ENCODE peak calls at places on chromosomes 4 and X, in eight cellular contexts. D is GM12878, K is neuronal stem cell, Y is mucosa of descending colon, P is ovary, A is SJSA1, C is Peyer's patch, O is right cardiac atrium. Z is an unnamed sample. For H3K4me1 and H3K9me3, the result is how much of the 10 kb centered on the place peaks cover.

GRCh38 chr4:7719354-7720174 is 220.1 kb downstream of the AFAP1 start:
- DNase-seq in C (no peak), P (peak), Y (no peak), D (no peak), A (peak), O (peak), K (peak), Z (peak)

GRCh38 chrX:24498181-24498580 is 33.1 kb downstream of the PDK3 start:
- DNase-seq in D (no peak), Y (no peak), O (peak), A (no peak), C (no peak), K (peak), P (no peak), Z (peak)

GRCh38 chr4:38099908-38100407 is 139.8 kb downstream of the PTTG2 start:
- DNase-seq in K (no peak), A (no peak), O (no peak), P (no peak), Y (no peak), D (no peak), C (no peak), Z (no peak)

GRCh38 chr4:163148466-163149336 is 18.0 kb downstream of the NAF1 start:
- DNase-seq in D (no peak), P (no peak), A (no peak), C (no peak), Y (no peak), O (no peak), K (no peak), Z (no peak)

GRCh38 chr4:2301221-2301642 is 39.3 kb upstream of the MXD4 start:
- DNase-seq in K (no peak), A (no peak), D (no peak), C (no peak), P (no peak), Y (no peak), O (no peak), Z (no peak)

GRCh38 chrX:124421898-124422622 is 75.7 kb downstream of the SH2D1A start:
- DNase-seq in K (no peak), Y (no peak), O (no peak), P (no peak), D (no peak), C (no peak), A (no peak), Z (no peak)

GRCh38 chrX:71096702-71097032 is 1.0 kb downstream of the FOXO4 start:
- DNase-seq in O (no peak), C (no peak), D (no peak), P (no peak), K (no peak), A (no peak), Y (peak), Z (no peak)

GRCh38 chr4:107050525-107051135 is 14.5 kb upstream of the DKK2 start:
- DNase-seq in O (no peak), D (no peak), P (no peak), C (no peak), A (no peak), K (peak), Y (no peak), Z (no peak)

GRCh38 chrX:23333842-23334535 is 660 bp upstream of the PTCHD1 start:
- DNase-seq in O (peak), D (no peak), C (no peak), K (no peak), A (no peak), Y (no peak), P (no peak), Z (no peak)

GRCh38 chr4:156888762-156889161 is 82.8 kb downstream of the PDGFC start:
- DNase-seq in A (no peak), P (no peak), K (no peak), D (no peak), O (no peak), C (no peak), Y (no peak), Z (no peak)

GRCh38 chrX:84729809-84730208 is 227.6 kb upstream of the HDX start:
- DNase-seq in A (no peak), Y (no peak), C (no peak), K (peak), D (peak), O (peak), P (no peak), Z (peak)

GRCh38 chr4:183729069-183729406 is 69.9 kb downstream of the TRAPPC11 start:
- DNase-seq in D (no peak), C (no peak), Y (no peak), A (no peak), P (no peak), K (no peak), O (no peak), Z (no peak)

GRCh38 chrX:149467920-149468319 is 37.2 kb downstream of the IDS start:
- DNase-seq in A (no peak), D (no peak), Y (no peak), P (no peak), O (peak), C (no peak), K (no peak), Z (no peak)

GRCh38 chr4:157043131-157043530 is 32.8 kb upstream of the GLRB start:
- DNase-seq in D (no peak), O (no peak), K (peak), P (no peak), Y (no peak), A (no peak), C (no peak), Z (peak)

GRCh38 chr4:88843067-88843723 is 145.6 kb upstream of the NAP1L5 start:
- DNase-seq in O (no peak), Y (no peak), A (no peak), C (no peak), P (no peak), K (no peak), D (no peak), Z (no peak)

GRCh38 chr4:138217567-138217966 is 24.6 kb downstream of the SLC7A11 start:
- DNase-seq in Y (no peak), D (no peak), O (peak), C (no peak), P (no peak), K (no peak), A (no peak), Z (no peak)

GRCh38 chrX:78997870-78998558 is 52.8 kb downstream of the P2RY10 start:
- DNase-seq in A (no peak), C (peak), O (no peak), K (no peak), D (no peak), P (no peak), Y (peak), Z (no peak)

GRCh38 chr4:111960241-111960667 is 185.0 kb upstream of the FAM241A start:
- DNase-seq in Y (no peak), D (peak), O (no peak), A (no peak), P (no peak), C (no peak), K (no peak), Z (no peak)

GRCh38 chr4:52750819-52751348 is 341 bp downstream of the ERVMER34-1 start:
- DNase-seq in P (peak), A (no peak), Y (no peak), D (no peak), K (no peak), O (peak), C (no peak), Z (no peak)

GRCh38 chr4:142129931-142130330 is 493.5 kb downstream of the IL15 start:
- DNase-seq in Y (no peak), C (no peak), P (no peak), D (no peak), K (no peak), O (no peak), A (no peak), Z (no peak)

GRCh38 chrX:40140706-40141499 is 43.1 kb upstream of the BCOR start:
- DNase-seq in A (no peak), Y (no peak), D (no peak), C (no peak), O (peak), P (peak), K (no peak), Z (no peak)

GRCh38 chrX:147646949-147647717 is 264.6 kb upstream of the FMR1 start:
- DNase-seq in Y (no peak), C (no peak), P (no peak), O (no peak), K (no peak), A (no peak), D (no peak), Z (no peak)

GRCh38 chr4:123017636-123018390 is 95.4 kb upstream of the NUDT6 start:
- DNase-seq in C (no peak), K (no peak), A (no peak), Y (no peak), O (peak), P (no peak), D (no peak), Z (no peak)

GRCh38 chr4:39978904-39979303 is 1.2 kb upstream of the PDS5A start:
- DNase-seq in O (no peak), Y (no peak), D (no peak), A (no peak), P (no peak), C (no peak), K (no peak), Z (no peak)

GRCh38 chr4:128225148-128225547 is 62.5 kb downstream of the PGRMC2 start:
- DNase-seq in O (no peak), A (peak), K (no peak), C (no peak), D (no peak), Y (no peak), P (no peak), Z (no peak)

GRCh38 chr4:102466298-102466697 is 34.9 kb upstream of the NFKB1 start:
- DNase-seq in Y (no peak), A (no peak), K (no peak), O (no peak), D (no peak), C (no peak), P (no peak), Z (no peak)

GRCh38 chr4:1792832-1793495 is at the start of gene FGFR3:
- DNase-seq in O (peak), K (peak), A (no peak), D (no peak), P (no peak), C (no peak), Y (no peak), Z (peak)

GRCh38 chr4:67725132-67725531 is 24.2 kb upstream of the UBA6 start:
- DNase-seq in P (no peak), C (no peak), K (no peak), A (no peak), D (no peak), Y (no peak), O (no peak), Z (no peak)

GRCh38 chrX:130174051-130174704 is 2.4 kb downstream of the RAB33A start:
- DNase-seq in A (no peak), C (no peak), O (peak), D (no peak), Y (no peak), K (no peak), P (peak), Z (no peak)

GRCh38 chr4:104693601-104694201 is 199.0 kb upstream of the CXXC4 start:
- DNase-seq in O (no peak), Y (no peak), P (no peak), C (no peak), A (no peak), D (no peak), K (no peak), Z (no peak)

DNA sequence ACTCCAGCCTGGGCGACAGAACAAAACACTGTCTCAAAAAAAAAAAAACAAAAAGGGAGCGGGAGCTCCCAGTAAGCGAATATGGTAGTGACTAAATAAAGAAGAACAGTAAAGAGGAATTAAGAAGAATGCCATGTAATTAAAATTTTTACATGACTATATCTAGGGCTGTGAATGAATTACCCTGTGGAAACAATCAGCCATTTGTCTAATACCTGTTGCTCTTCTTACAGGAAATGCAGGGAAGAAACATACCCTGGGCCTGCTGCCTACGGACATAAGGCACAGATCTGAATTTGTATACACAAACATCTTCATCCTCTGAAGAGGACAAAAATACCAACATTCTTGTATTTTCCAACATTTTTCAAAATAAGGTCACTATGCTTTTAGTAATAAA is 11.3 kb downstream of the WDFY3 start:
- DNase-seq in P (no peak), D (no peak), Y (no peak), K (no peak), O (no peak), C (no peak), A (no peak), Z (no peak)
- H3K4me1 ChIP-seq in P (under half), D (under half), Y (under half), K (under half), O (under half), C (under half), A (under half), Z (under half)

GRCh38 chrX:2635366-2635765 is 55.7 kb upstream of the CD99 start:
- DNase-seq in P (no peak), Y (no peak), A (no peak), D (no peak), C (no peak), K (no peak), O (no peak), Z (no peak)

GRCh38 chrX:2631743-2632532 is 59.2 kb upstream of the CD99 start:
- DNase-seq in Y (no peak), O (no peak), A (no peak), D (no peak), C (no peak), P (no peak), K (no peak), Z (no peak)

GRCh38 chrX:2629316-2630168 is 61.6 kb upstream of the CD99 start:
- DNase-seq in A (no peak), P (no peak), D (no peak), K (no peak), O (no peak), C (no peak), Y (no peak), Z (no peak)

GRCh38 chrX:2628751-2629315 is 62.3 kb upstream of the CD99 start:
- DNase-seq in D (no peak), O (no peak), C (no peak), K (no peak), A (no peak), P (no peak), Y (no peak), Z (no peak)

GRCh38 chrX:2632533-2633504 is 58.3 kb upstream of the CD99 start:
- DNase-seq in K (no peak), A (no peak), Y (no peak), C (no peak), O (no peak), P (no peak), D (no peak), Z (no peak)
- H3K9me3 ChIP-seq in K (under half), A (under half), Y (under half), C (under half), O (under half), P (under half), D (under half), Z (under half)

DNA sequence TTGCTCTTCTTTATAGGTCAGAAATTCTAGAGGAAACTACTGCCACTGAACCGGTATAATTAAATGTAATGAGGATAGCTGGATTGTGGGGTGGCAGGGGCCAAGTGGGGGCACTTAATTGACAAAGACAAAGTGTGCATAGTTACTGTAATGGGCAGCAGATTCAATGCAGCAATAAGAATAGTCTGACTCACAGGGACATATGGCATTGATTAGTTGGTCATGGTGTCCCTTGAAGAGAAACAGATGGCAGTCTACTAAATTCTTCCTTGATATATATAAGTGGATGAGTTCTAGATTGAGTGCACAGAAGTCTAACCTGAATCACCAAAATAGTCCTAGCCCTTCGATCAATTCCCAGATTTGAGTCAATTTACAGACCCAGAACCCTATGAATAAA is 31.5 kb downstream of the ETDC start:
- DNase-seq in P (no peak), O (no peak), C (no peak), A (no peak), Y (no peak), D (no peak), K (no peak), Z (no peak)
- H3K4me3 ChIP-seq in P (no peak), O (peak), C (no peak), A (no peak), Y (no peak), D (peak), K (no peak), Z (no peak)

DNA sequence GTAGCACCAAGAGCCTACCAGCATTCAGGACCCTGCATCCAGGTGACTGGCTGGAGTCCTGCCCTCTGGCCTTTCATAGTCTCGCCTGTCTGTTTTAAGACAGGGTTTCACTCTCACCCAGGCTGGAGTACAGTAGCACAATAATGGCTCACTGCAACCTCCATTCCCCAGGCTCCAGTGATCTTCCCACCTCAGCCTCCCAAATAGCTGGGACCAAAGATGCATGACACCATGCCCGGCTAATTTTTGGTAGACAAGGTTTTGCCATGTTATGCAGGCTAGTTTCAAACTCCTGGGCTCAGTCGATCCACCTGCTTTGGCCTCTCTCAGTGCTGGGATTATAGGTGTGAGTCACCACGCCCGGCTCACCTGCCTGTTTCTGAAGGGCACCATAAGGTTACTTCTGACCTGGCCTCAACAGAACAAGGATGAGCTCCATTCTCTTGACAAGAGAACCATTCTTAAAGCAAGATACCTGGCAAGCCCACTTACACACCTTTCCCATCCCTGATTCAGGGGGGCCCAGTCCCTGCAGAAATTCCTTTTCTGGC is 6.7 kb downstream of the RPS4X start:
- DNase-seq in C (no peak), A (no peak), D (no peak), Y (no peak), K (no peak), P (no peak), O (no peak), Z (no peak)
- H3K4me1 ChIP-seq in C (under half), A (half or more), D (under half), Y (under half), K (under half), P (under half), O (under half), Z (under half)

DNA sequence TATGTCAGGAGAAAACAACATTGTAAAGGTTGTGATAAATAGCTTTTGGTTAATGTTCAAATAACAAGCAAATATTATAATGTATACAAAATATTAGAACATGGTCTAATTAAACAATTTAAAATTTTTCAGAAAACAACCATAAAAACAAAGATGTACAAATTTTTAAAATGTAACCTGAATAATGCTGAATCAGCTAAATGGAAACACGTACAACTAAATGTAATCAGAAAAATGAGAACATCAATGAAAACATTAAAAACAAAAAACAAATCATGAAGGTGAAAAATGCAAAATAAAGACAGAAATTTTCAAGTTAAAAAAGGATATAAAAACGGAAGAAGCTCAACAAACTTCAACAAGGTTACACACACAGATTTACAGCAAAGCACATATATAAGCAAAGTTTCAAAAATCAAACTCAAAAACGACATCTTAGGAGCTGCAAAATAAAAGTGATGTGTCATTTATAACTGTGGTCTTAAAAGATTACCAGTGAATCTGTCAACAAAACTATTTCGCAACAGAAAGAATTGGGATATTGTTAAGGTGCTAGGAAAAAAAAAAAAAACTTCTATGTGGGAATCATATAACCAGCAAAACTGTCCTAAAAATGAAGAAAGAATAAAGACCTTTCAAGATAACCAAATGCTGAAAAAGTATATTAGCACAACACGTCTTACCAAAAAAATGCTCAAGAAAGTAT is 31.8 kb downstream of the ZNF732 start:
- DNase-seq in K (no peak), C (no peak), P (no peak), D (no peak), A (no peak), O (no peak), Y (no peak), Z (no peak)
- H3K9me3 ChIP-seq in K (under half), C (under half), P (under half), D (under half), A (under half), O (under half), Y (half or more), Z (under half)